ENCODE peak calls at places on chromosomes 4 and X, in four cellular contexts. M is A549, Z is K562, U is GM12878. H is an unnamed sample.
A peak's percentile ranks its signal among the peaks of the same experiment; 100 is the strongest.

GRCh38 chr4:184347251-184348239 is 126.8 kb downstream of the IRF2 start:
- DNase-seq in M (no peak), U (peak; percentile 97), Z (peak; percentile 58), H (no peak)

GRCh38 chr4:153489856-153490558 is 23.8 kb downstream of the TMEM131L start:
- DNase-seq in M (no peak), U (no peak), Z (no peak), H (no peak)

GRCh38 chr4:138897818-138898226 is 117.8 kb upstream of the NOCT start:
- DNase-seq in Z (no peak), U (no peak), M (no peak), H (peak; percentile 7)

GRCh38 chr4:143586080-143586479 is 72.6 kb downstream of the SMARCA5 start:
- DNase-seq in Z (no peak), U (no peak), M (no peak), H (no peak)

GRCh38 chr4:13860126-13860525 is 232.6 kb upstream of the BOD1L1 start:
- DNase-seq in Z (no peak), U (no peak), M (no peak), H (peak; percentile 60)

GRCh38 chrX:22378296-22378695 is 105.6 kb downstream of the CBLL2 start:
- DNase-seq in Z (no peak), M (no peak), U (no peak), H (no peak)

GRCh38 chrX:119477812-119478232 is 9.6 kb downstream of the SLC25A5 start:
- DNase-seq in Z (peak; percentile 33), M (peak; percentile 58), U (no peak), H (peak; percentile 85)

GRCh38 chr4:10026485-10026884 is 5.2 kb upstream of the SLC2A9 start:
- DNase-seq in U (no peak), M (no peak), Z (no peak), H (no peak)

GRCh38 chr4:108171541-108172230 is 3.0 kb upstream of the LEF1 start:
- DNase-seq in U (no peak), Z (no peak), M (no peak), H (no peak)

GRCh38 chrX:53438832-53439230 is 4.7 kb upstream of the HSD17B10 start:
- DNase-seq in U (no peak), M (no peak), Z (no peak), H (no peak)

GRCh38 chr4:122104184-122104583 is 47.9 kb upstream of the BLTP1 start:
- DNase-seq in M (no peak), Z (no peak), U (no peak), H (no peak)

GRCh38 chrX:9647475-9647874 is 118.2 kb downstream of the GPR143 start:
- DNase-seq in U (no peak), M (no peak), Z (no peak), H (no peak)

GRCh38 chr4:150318971-150319370 is 240.7 kb downstream of the DCLK2 start:
- DNase-seq in U (no peak), M (no peak), Z (peak; percentile 16), H (no peak)

GRCh38 chrX:125319646-125320521 is at the start of gene TEX13C:
- DNase-seq in M (no peak), U (no peak), Z (no peak), H (no peak)

GRCh38 chrX:134736351-134736750 is 78.1 kb upstream of the PLAC1 start:
- DNase-seq in Z (no peak), U (no peak), M (no peak), H (no peak)

GRCh38 chr4:5569451-5569850 is 138.9 kb downstream of the EVC2 start:
- DNase-seq in M (no peak), U (no peak), Z (no peak), H (no peak)

GRCh38 chr4:173747537-173748257 is 217.7 kb upstream of the HAND2 start:
- DNase-seq in U (no peak), M (no peak), Z (no peak), H (no peak)

GRCh38 chr4:39083164-39083563 is 21.1 kb downstream of the KLHL5 start:
- DNase-seq in Z (no peak), M (no peak), U (no peak), H (no peak)

GRCh38 chr4:138112389-138112788 is 129.8 kb downstream of the SLC7A11 start:
- DNase-seq in U (no peak), Z (no peak), M (no peak), H (no peak)

GRCh38 chr4:129355529-129355928 is 259.6 kb downstream of the C4orf33 start:
- DNase-seq in Z (no peak), M (no peak), U (no peak), H (no peak)

GRCh38 chr4:129355031-129355430 is 259.1 kb downstream of the C4orf33 start:
- DNase-seq in M (no peak), Z (no peak), U (no peak), H (no peak)

GRCh38 chr4:129352480-129352879 is 256.5 kb downstream of the C4orf33 start:
- DNase-seq in Z (no peak), M (no peak), U (no peak), H (no peak)

GRCh38 chr4:129350800-129351199 is 254.8 kb downstream of the C4orf33 start:
- DNase-seq in U (no peak), Z (no peak), M (no peak), H (no peak)

GRCh38 chr4:129353490-129353889 is 257.5 kb downstream of the C4orf33 start:
- DNase-seq in U (no peak), M (no peak), Z (no peak), H (no peak)
- TF ChIP-seq EP300 in U (no peak), M (no peak), Z (no peak), H (no peak)

GRCh38 chr4:181770971-181771370 is 472.2 kb upstream of the TENM3 start:
- DNase-seq in M (no peak), Z (no peak), U (no peak), H (no peak)
- TF ChIP-seq ESRRA in M (no peak), Z (no peak), U (no peak), H (no peak)

GRCh38 chrX:18702362-18703195 is 4.9 kb upstream of the PPEF1 start:
- DNase-seq in U (no peak), M (peak; percentile 89), Z (no peak), H (no peak)
- TF ChIP-seq EP300 in U (no peak), M (peak; percentile 47), Z (no peak), H (no peak)

GRCh38 chrX:39676434-39676833 is 421.3 kb downstream of the BCOR start:
- DNase-seq in U (no peak), M (no peak), Z (no peak), H (no peak)

GRCh38 chrX:39679497-39680157 is 418.1 kb downstream of the BCOR start:
- DNase-seq in Z (no peak), U (no peak), M (no peak), H (no peak)

GRCh38 chrX:39677585-39677984 is 420.2 kb downstream of the BCOR start:
- DNase-seq in M (no peak), Z (no peak), U (no peak), H (no peak)

GRCh38 chrX:39677987-39678840 is 419.5 kb downstream of the BCOR start:
- DNase-seq in U (no peak), M (no peak), Z (no peak), H (no peak)

GRCh38 chrX:39678914-39679313 is 418.8 kb downstream of the BCOR start:
- DNase-seq in M (no peak), Z (peak; percentile 33), U (no peak), H (no peak)
- TF ChIP-seq ESRRA in M (no peak), Z (no peak), U (no peak), H (no peak)

DNA sequence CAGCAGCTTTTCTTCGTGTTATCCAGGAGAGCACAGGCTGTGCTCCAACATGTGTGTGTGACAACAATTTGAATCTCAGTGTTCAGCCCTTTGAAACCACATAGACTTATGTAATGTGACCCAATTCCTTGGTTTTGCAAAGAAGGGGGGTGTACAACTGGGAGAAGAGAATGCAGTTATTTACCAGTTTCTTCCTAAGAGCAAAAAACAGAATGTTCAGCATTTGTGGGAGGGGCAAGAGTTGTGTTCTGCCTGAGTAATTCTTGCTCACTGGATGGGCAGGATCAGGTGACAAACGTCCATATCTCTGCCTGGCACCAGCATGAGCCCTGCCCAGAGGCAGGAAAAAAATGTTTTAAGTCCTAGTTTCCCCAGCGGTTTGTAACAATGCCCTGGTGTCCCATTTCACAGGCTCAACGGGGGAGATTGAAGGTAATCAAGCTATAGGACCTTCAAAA is 72.0 kb downstream of the PRPS1 start:
- DNase-seq in U (no peak), M (no peak), Z (no peak), H (no peak)
- TF ChIP-seq EP300 in U (no peak), M (no peak), Z (no peak), H (no peak)

H was measured in HepG2.